ENCODE peak calls at places on chromosomes 3 and 15, in four cellular contexts. T is sciatic nerve; F is Calu3; P is activated naive CD4-positive, alpha-beta T cell. I is an unnamed sample.

GRCh38 chr3:117788086-117788485 is 1078.5 kb downstream of the TUSC7 start:
- DNase-seq in T (peak), F (no peak), P (no peak), I (no peak)

GRCh38 chr3:132253262-132253878 is 63.8 kb upstream of the ACP3 start:
- DNase-seq in T (no peak), F (peak), P (no peak), I (peak)

GRCh38 chr3:89787995-89788394 is 680.6 kb downstream of the EPHA3 start:
- DNase-seq in T (no peak), F (no peak), P (no peak), I (no peak)

GRCh38 chr15:31080618-31081017 is 20.9 kb downstream of the TRPM1 start:
- DNase-seq in T (peak), F (no peak), P (peak), I (no peak)

GRCh38 chr3:58336135-58336882 is 3.6 kb downstream of the PXK start:
- DNase-seq in T (no peak), F (no peak), P (no peak), I (no peak)

GRCh38 chr3:141498592-141499223 is 11.9 kb downstream of the RASA2 start:
- DNase-seq in T (no peak), F (no peak), P (peak), I (no peak)

GRCh38 chr15:84631706-84632272 is 22.3 kb downstream of the WDR73 start:
- DNase-seq in T (no peak), F (no peak), P (no peak), I (no peak)

GRCh38 chr3:102083971-102084370 is 234.7 kb downstream of the NFKBIZ start:
- DNase-seq in T (no peak), F (no peak), P (no peak), I (no peak)